ENCODE peak calls at places on chromosomes 13 and 19, in four cellular contexts. One of them, this sample, is unnamed.
A peak's percentile ranks its signal among the peaks of the same experiment; 100 is the strongest.

GRCh38 chr13:39943711-39944110 is 288.2 kb downstream of the COG6 start:
- DNase-seq in cardiac muscle cell: no peak
- DNase-seq in left lung: no peak
- DNase-seq in A549: no peak
- DNase-seq in this sample: no peak

GRCh38 chr13:100069278-100069677 is 19.6 kb upstream of the PCCA start:
- DNase-seq in cardiac muscle cell: no peak
- DNase-seq in left lung: no peak
- DNase-seq in A549: no peak
- DNase-seq in this sample: no peak

GRCh38 chr13:99981115-99982020 is at the start of gene ZIC2:
- DNase-seq in cardiac muscle cell: peak; percentile 69
- DNase-seq in A549: no peak
- DNase-seq in left lung: no peak
- DNase-seq in this sample: no peak

GRCh38 chr13:49495783-49496762 is at the start of gene PHF11:
- DNase-seq in A549: peak; percentile 23
- DNase-seq in left lung: peak; percentile 86
- DNase-seq in cardiac muscle cell: peak; percentile 64
- DNase-seq in this sample: peak; percentile 68

GRCh38 chr19:43351998-43352746 is 1.3 kb upstream of the CD177 start:
- DNase-seq in left lung: no peak
- DNase-seq in A549: no peak
- DNase-seq in cardiac muscle cell: no peak
- DNase-seq in this sample: no peak

GRCh38 chr13:72341904-72342303 is 385.5 kb downstream of the MZT1 start:
- DNase-seq in A549: no peak
- DNase-seq in cardiac muscle cell: no peak
- DNase-seq in left lung: no peak
- DNase-seq in this sample: no peak

GRCh38 chr19:27392027-27392632 is 1820.8 kb downstream of the UQCRFS1 start:
- DNase-seq in left lung: peak; percentile 20
- DNase-seq in A549: no peak
- DNase-seq in cardiac muscle cell: no peak
- DNase-seq in this sample: no peak

GRCh38 chr13:31998131-31998530 is 33.4 kb upstream of the FRY start:
- DNase-seq in cardiac muscle cell: no peak
- DNase-seq in left lung: no peak
- DNase-seq in A549: no peak
- DNase-seq in this sample: no peak

GRCh38 chr13:85772379-85772778 is 26.8 kb downstream of the SLITRK6 start:
- DNase-seq in A549: no peak
- DNase-seq in left lung: no peak
- DNase-seq in cardiac muscle cell: no peak
- DNase-seq in this sample: no peak

GRCh38 chr19:13164370-13165090 is 14.3 kb downstream of the IER2 start:
- DNase-seq in A549: no peak
- DNase-seq in cardiac muscle cell: peak; percentile 57
- DNase-seq in left lung: peak; percentile 63
- DNase-seq in this sample: no peak

GRCh38 chr19:2376784-2377519 is 16.9 kb downstream of the TMPRSS9 start:
- DNase-seq in A549: no peak
- DNase-seq in cardiac muscle cell: no peak
- DNase-seq in left lung: no peak
- DNase-seq in this sample: no peak

GRCh38 chr19:2380567-2380966 is 20.5 kb downstream of the TMPRSS9 start:
- DNase-seq in left lung: no peak
- DNase-seq in cardiac muscle cell: no peak
- DNase-seq in A549: no peak
- DNase-seq in this sample: no peak

GRCh38 chr19:2385053-2385721 is 25.1 kb downstream of the TMPRSS9 start:
- DNase-seq in left lung: no peak
- DNase-seq in cardiac muscle cell: peak; percentile 49
- DNase-seq in A549: peak; percentile 81
- DNase-seq in this sample: no peak

GRCh38 chr19:2382530-2383222 is 22.6 kb downstream of the TMPRSS9 start:
- DNase-seq in cardiac muscle cell: no peak
- DNase-seq in left lung: no peak
- DNase-seq in A549: no peak
- DNase-seq in this sample: no peak

GRCh38 chr19:2381151-2381822 is 21.2 kb downstream of the TMPRSS9 start:
- DNase-seq in cardiac muscle cell: peak; percentile 27
- DNase-seq in left lung: no peak
- DNase-seq in A549: no peak
- DNase-seq in this sample: no peak
- H3K4me1 ChIP-seq in cardiac muscle cell: no peaks in the 10 kb centered on the region
- H3K4me1 ChIP-seq in left lung: peaks cover 18% of the 10 kb centered on the region
- H3K4me1 ChIP-seq in A549: peaks cover 7% of the 10 kb centered on the region
- H3K4me1 ChIP-seq in this sample: no peaks in the 10 kb centered on the region

GRCh38 chr19:31338069-31338767 is 11.0 kb downstream of the TSHZ3 start:
- DNase-seq in cardiac muscle cell: peak; percentile 79
- DNase-seq in A549: peak; percentile 55
- DNase-seq in left lung: no peak
- DNase-seq in this sample: no peak
- H3K27ac ChIP-seq in cardiac muscle cell: no peak overlapping the region
- H3K27ac ChIP-seq in A549: no peak overlapping the region
- H3K27ac ChIP-seq in left lung: peak overlapping the region; percentile 58
- H3K27ac ChIP-seq in this sample: peak overlapping the region; percentile 75

GRCh38 chr19:42123765-42124164 is 8.5 kb downstream of the POU2F2 start:
- DNase-seq in A549: no peak
- DNase-seq in left lung: no peak
- DNase-seq in cardiac muscle cell: no peak
- DNase-seq in this sample: no peak

GRCh38 chr19:42121666-42122069 is 10.6 kb downstream of the POU2F2 start:
- DNase-seq in left lung: peak; percentile 67
- DNase-seq in A549: peak; percentile 66
- DNase-seq in cardiac muscle cell: no peak
- DNase-seq in this sample: peak; percentile 33

GRCh38 chr19:42121036-42121621 is 11.1 kb downstream of the POU2F2 start:
- DNase-seq in left lung: no peak
- DNase-seq in A549: no peak
- DNase-seq in cardiac muscle cell: no peak
- DNase-seq in this sample: no peak

GRCh38 chr19:42124386-42124901 is 7.8 kb downstream of the POU2F2 start:
- DNase-seq in left lung: no peak
- DNase-seq in A549: no peak
- DNase-seq in cardiac muscle cell: no peak
- DNase-seq in this sample: no peak

GRCh38 chr19:42122691-42123607 is 9.3 kb downstream of the POU2F2 start:
- DNase-seq in left lung: no peak
- DNase-seq in A549: no peak
- DNase-seq in cardiac muscle cell: no peak
- DNase-seq in this sample: no peak
- TF ChIP-seq CTCF in left lung: no peak
- TF ChIP-seq CTCF in A549: no peak
- TF ChIP-seq CTCF in cardiac muscle cell: no peak
- TF ChIP-seq CTCF in this sample: no peak

DNA sequence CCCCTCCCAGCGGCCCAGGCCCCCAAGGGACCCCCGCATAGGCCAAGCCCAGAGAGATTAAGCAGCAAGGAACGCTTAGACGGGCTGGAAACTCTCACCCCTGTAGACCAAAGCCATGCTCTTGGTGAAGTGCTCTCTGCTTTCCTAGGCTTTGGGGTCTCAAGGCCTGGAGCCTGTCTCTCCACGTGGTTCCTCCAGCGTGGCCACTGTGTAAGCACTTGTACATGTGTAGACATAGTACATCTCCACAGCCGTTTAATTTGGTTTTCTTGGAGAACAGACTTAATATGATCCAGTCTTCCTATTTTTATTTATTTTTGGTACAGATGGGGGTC is 1.1 kb downstream of the NUDT19 start:
- DNase-seq in A549: no peak
- DNase-seq in cardiac muscle cell: no peak
- DNase-seq in left lung: no peak
- DNase-seq in this sample: no peak
- H3K4me1 ChIP-seq in A549: peaks cover 34% of the 10 kb centered on the region
- H3K4me1 ChIP-seq in cardiac muscle cell: peaks cover 5% of the 10 kb centered on the region
- H3K4me1 ChIP-seq in left lung: peaks cover 70% of the 10 kb centered on the region
- H3K4me1 ChIP-seq in this sample: no peaks in the 10 kb centered on the region

GRCh38 chr13:77001963-77002587 is 10.2 kb downstream of the CLN5 start:
- DNase-seq in left lung: no peak
- DNase-seq in cardiac muscle cell: no peak
- DNase-seq in A549: no peak
- DNase-seq in this sample: no peak

GRCh38 chr13:77002590-77003190 is 10.8 kb downstream of the CLN5 start:
- DNase-seq in left lung: no peak
- DNase-seq in cardiac muscle cell: peak; percentile 28
- DNase-seq in A549: peak; percentile 22
- DNase-seq in this sample: no peak

GRCh38 chr13:77000475-77000874 is 8.6 kb downstream of the CLN5 start:
- DNase-seq in cardiac muscle cell: no peak
- DNase-seq in A549: no peak
- DNase-seq in left lung: no peak
- DNase-seq in this sample: no peak

DNA sequence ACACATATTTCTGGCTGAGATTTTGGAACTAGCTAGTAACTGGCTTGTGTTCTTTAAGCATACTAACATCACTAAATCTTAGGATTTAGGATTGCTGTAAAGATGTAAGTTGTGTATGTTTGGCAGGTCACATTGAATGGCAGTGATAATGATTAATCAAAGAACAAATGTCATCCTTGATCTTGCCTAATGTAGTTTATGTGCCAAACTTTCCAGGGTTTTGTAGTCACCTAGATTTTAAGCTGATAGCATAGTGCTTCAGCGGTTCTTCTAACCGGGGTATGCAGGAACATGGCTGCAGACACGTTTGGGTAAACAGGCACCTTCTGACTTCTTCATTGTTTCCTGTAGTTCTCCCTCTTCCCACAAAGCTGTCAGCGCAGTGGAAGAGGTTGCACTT is 9.7 kb downstream of the CLN5 start:
- DNase-seq in cardiac muscle cell: peak; percentile 18
- DNase-seq in A549: no peak
- DNase-seq in left lung: no peak
- DNase-seq in this sample: no peak
- H3K27ac ChIP-seq in cardiac muscle cell: peak overlapping the region; percentile 38
- H3K27ac ChIP-seq in A549: no peak overlapping the region
- H3K27ac ChIP-seq in left lung: no peak overlapping the region
- H3K27ac ChIP-seq in this sample: no peak overlapping the region

DNA sequence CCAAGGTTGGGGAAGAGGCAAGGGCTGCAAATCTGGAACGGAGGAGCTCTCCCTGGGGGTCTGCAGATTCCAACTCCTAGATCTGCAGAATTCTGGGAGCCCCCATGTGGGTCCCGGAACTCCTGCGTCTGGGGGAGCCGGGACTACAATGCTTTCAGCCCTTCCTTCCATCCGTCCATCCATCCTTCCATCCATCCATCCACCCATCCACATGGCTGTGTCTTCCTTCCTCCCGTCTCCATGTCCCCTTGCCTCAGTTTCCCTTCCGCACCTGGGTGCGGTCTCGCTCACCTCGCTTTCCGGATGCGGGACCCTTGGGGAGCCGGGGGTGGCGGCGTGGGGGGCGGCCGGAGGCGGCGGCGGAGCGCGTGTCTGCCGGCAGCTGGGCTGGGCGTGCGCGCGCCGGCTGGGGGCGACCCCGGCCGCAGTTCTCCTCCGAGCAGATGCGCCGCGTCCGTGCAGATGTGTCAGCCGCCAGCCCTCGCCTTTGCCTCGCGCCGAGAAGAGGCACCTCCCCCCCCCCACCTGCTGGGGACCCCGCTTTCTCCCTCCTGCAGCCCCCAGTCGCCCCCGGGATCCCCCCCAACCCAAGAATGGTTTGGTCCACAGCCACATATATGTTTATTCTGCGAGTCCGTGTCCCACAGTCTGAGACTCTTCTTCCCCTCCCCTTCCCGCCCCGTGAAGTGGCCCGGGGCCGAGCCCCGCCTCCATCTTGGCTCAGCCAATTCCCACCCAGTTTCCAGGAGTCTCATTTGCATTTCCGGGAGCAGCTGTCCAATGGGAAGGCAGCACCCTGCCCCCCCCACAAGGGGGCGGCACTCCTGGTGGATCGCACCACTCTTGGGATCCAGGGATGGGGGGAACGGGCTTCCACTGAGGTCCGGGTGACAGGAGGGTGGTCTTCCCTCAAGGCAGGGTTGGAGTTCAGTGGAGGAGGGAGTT is 8.8 kb downstream of the ISOC2 start:
- DNase-seq in left lung: no peak
- DNase-seq in cardiac muscle cell: peak; percentile 91
- DNase-seq in A549: peak; percentile 66
- DNase-seq in this sample: peak; percentile 56
- TF ChIP-seq CTCF in left lung: no peak
- TF ChIP-seq CTCF in cardiac muscle cell: no peak
- TF ChIP-seq CTCF in A549: no peak
- TF ChIP-seq CTCF in this sample: no peak